ENCODE peak calls at places on chromosomes 6 and 20, in five cellular contexts. H is HepG2, W is A549, R is GM23338, B is GM12878. Z is an unnamed sample.

GRCh38 chr6:7468382-7469081 is 72.9 kb upstream of the DSP start:
- DNase-seq in H (no peak), W (peak; percentile 75), R (no peak), B (no peak), Z (peak; percentile 91)

GRCh38 chr20:31594558-31595379 is 10.3 kb upstream of the ID1 start:
- DNase-seq in H (peak; percentile 97), W (peak; percentile 85), R (peak; percentile 91), B (no peak), Z (no peak)

GRCh38 chr6:79250107-79250514 is 15.6 kb upstream of the HMGN3 start:
- DNase-seq in H (peak; percentile 20), W (no peak), R (peak; percentile 66), B (peak; percentile 51), Z (peak; percentile 10)

GRCh38 chr6:141783595-141783994 is 349.1 kb upstream of the GJE1 start:
- DNase-seq in H (no peak), W (no peak), R (no peak), B (no peak), Z (no peak)

GRCh38 chr6:109515781-109516409 is 32.9 kb upstream of the ZBTB24 start:
- DNase-seq in H (no peak), W (no peak), R (no peak), B (no peak), Z (no peak)

GRCh38 chr6:75196051-75196743 is 9.7 kb downstream of the COL12A1 start:
- DNase-seq in H (no peak), W (no peak), R (no peak), B (no peak), Z (no peak)

GRCh38 chr6:106870824-106871300 is 103.7 kb downstream of the CD24 start:
- DNase-seq in H (no peak), W (peak; percentile 64), R (no peak), B (no peak), Z (no peak)

GRCh38 chr6:16236009-16236501 is 2.3 kb upstream of the GMPR start:
- DNase-seq in H (no peak), W (no peak), R (no peak), B (no peak), Z (no peak)

GRCh38 chr6:144797881-144798589 is 512.9 kb downstream of the UTRN start:
- DNase-seq in H (no peak), W (peak; percentile 44), R (no peak), B (no peak), Z (no peak)

GRCh38 chr20:37353285-37353849 is 7.4 kb downstream of the SRC start:
- DNase-seq in H (no peak), W (no peak), R (no peak), B (no peak), Z (no peak)

GRCh38 chr6:127115032-127115661 is 3.3 kb upstream of the RSPO3 start:
- DNase-seq in H (no peak), W (no peak), R (no peak), B (no peak), Z (no peak)

GRCh38 chr6:48883116-48883515 is 579.9 kb downstream of the MMUT start:
- DNase-seq in H (no peak), W (no peak), R (no peak), B (no peak), Z (no peak)

GRCh38 chr6:73131706-73132105 is 93.6 kb downstream of the KHDC1L start:
- DNase-seq in H (no peak), W (no peak), R (no peak), B (no peak), Z (peak; percentile 8)

GRCh38 chr20:55540486-55540885 is 464.8 kb downstream of the CBLN4 start:
- DNase-seq in H (no peak), W (no peak), R (no peak), B (no peak), Z (no peak)

GRCh38 chr6:77633471-77633870 is 19.4 kb upstream of the MEI4 start:
- DNase-seq in H (no peak), W (no peak), R (no peak), B (no peak), Z (no peak)

GRCh38 chr20:25005661-25006060 is 13.1 kb upstream of the APMAP start:
- DNase-seq in H (no peak), W (no peak), R (no peak), B (no peak), Z (no peak)

GRCh38 chr20:25007491-25008305 is 15.1 kb upstream of the APMAP start:
- DNase-seq in H (no peak), W (no peak), R (no peak), B (no peak), Z (no peak)

GRCh38 chr20:25005220-25005619 is 12.7 kb upstream of the APMAP start:
- DNase-seq in H (no peak), W (peak; percentile 21), R (no peak), B (no peak), Z (no peak)

GRCh38 chr20:25008388-25009217 is 16.1 kb upstream of the APMAP start:
- DNase-seq in H (no peak), W (no peak), R (no peak), B (no peak), Z (no peak)

GRCh38 chr20:25006431-25007167 is 14.0 kb upstream of the APMAP start:
- DNase-seq in H (no peak), W (no peak), R (no peak), B (no peak), Z (no peak)
- TF ChIP-seq JUNB in H (no peak), W (no peak), R (no peak), B (no peak), Z (no peak)

GRCh38 chr6:158464483-158464882 is 95.4 kb upstream of the TMEM181 start:
- DNase-seq in H (no peak), W (no peak), R (peak; percentile 94), B (no peak), Z (no peak)

GRCh38 chr6:158465747-158466146 is 94.1 kb upstream of the TMEM181 start:
- DNase-seq in H (no peak), W (no peak), R (no peak), B (no peak), Z (no peak)

GRCh38 chr6:158471339-158471738 is 88.6 kb upstream of the TMEM181 start:
- DNase-seq in H (no peak), W (no peak), R (no peak), B (no peak), Z (no peak)

GRCh38 chr6:158468666-158469065 is 91.2 kb upstream of the TMEM181 start:
- DNase-seq in H (no peak), W (peak; percentile 6), R (peak; percentile 32), B (no peak), Z (no peak)

GRCh38 chr6:158467923-158468322 is 92.0 kb upstream of the TMEM181 start:
- DNase-seq in H (no peak), W (no peak), R (peak; percentile 73), B (no peak), Z (no peak)
- TF ChIP-seq JUNB in H (no peak), W (no peak), R (no peak), B (no peak), Z (no peak)

GRCh38 chr20:709421-709820 is 33.8 kb upstream of the SCRT2 start:
- DNase-seq in H (no peak), W (no peak), R (no peak), B (no peak), Z (peak; percentile 36)
- TF ChIP-seq JUNB in H (no peak), W (no peak), R (no peak), B (no peak), Z (no peak)

GRCh38 chr6:35400901-35401311 is 51.2 kb upstream of the FANCE start:
- DNase-seq in H (no peak), W (peak; percentile 32), R (no peak), B (no peak), Z (no peak)
- TF ChIP-seq JUNB in H (no peak), W (no peak), R (no peak), B (no peak), Z (no peak)

Z was measured in K562.